ENCODE peak calls at places on chromosomes 5 and 9, in nine cellular contexts. D is stimulated activated CD4-positive, alpha-beta T cell treated with anti-CD3 and anti-CD28 coated beads, Interleukin-4, amount 100 ng/mL, for 1 hour; N is stimulated activated naive B cell treated with anti-CD40 and anti-IgM and Interleukin-4, amounts not matched to agents 10 μg/mL and 1 μg/mL and 100 μg/mL, for 72 hours; Z is activated naive CD4-positive, alpha-beta T cell treated with anti-CD3 and anti-CD28 coated beads for 36 hours; R is anterior cingulate cortex; S is NB4; I is activated effector memory CD4-positive, alpha-beta T cell treated with Interleukin-2 at 50 U/mL for 16 hours; Q is uterus; J is NCI-H2227 treated with DMSO at 0.1 percent for 48 hours. O is an unnamed sample.

GRCh38 chr5:122129332-122129731 is at the start of gene ZNF474:
- DNase-seq in S (no peak), J (no peak), Q (peak), N (no peak), Z (no peak), D (no peak), R (no peak), I (no peak), O (no peak)

GRCh38 chr5:32745317-32745716 is 34.2 kb downstream of the NPR3 start:
- DNase-seq in R (no peak), Z (no peak), D (no peak), J (no peak), I (no peak), S (no peak), Q (no peak), N (no peak), O (no peak)

GRCh38 chr5:144427871-144428270 is 257.2 kb downstream of the KCTD16 start:
- DNase-seq in N (no peak), J (no peak), Z (no peak), R (no peak), D (no peak), I (no peak), S (no peak), Q (no peak), O (no peak)

GRCh38 chr9:20980713-20981481 is 50.5 kb downstream of the HACD4 start:
- DNase-seq in J (no peak), D (no peak), N (no peak), R (no peak), S (peak), Z (no peak), Q (no peak), I (no peak), O (no peak)

GRCh38 chr9:38183994-38184568 is 115.1 kb upstream of the SHB start:
- DNase-seq in I (no peak), Z (no peak), J (no peak), S (peak), R (no peak), Q (no peak), D (no peak), N (no peak), O (no peak)

GRCh38 chr9:3963266-3964019 is 336.4 kb downstream of the GLIS3 start:
- DNase-seq in R (no peak), Q (peak), S (no peak), N (no peak), D (no peak), Z (no peak), J (no peak), I (no peak), O (no peak)

GRCh38 chr5:115170128-115170923 is 618 bp upstream of the TRIM36 start:
- DNase-seq in I (no peak), Z (peak), R (no peak), S (no peak), N (peak), D (peak), J (peak), Q (no peak), O (no peak)

GRCh38 chr5:177296581-177296980 is 6.9 kb downstream of the RAB24 start:
- DNase-seq in R (no peak), S (peak), Z (no peak), Q (no peak), N (no peak), J (no peak), I (no peak), D (no peak), O (no peak)

GRCh38 chr5:78221964-78222451 is 72.5 kb downstream of the AP3B1 start:
- DNase-seq in I (no peak), J (no peak), N (peak), Q (no peak), Z (no peak), D (no peak), R (no peak), S (peak), O (no peak)

GRCh38 chr9:89413963-89414638 is 83.8 kb downstream of the SEMA4D start:
- DNase-seq in N (no peak), I (no peak), D (no peak), Q (no peak), S (no peak), R (no peak), J (no peak), Z (no peak), O (no peak)

GRCh38 chr5:13378073-13378472 is 566.4 kb downstream of the DNAH5 start:
- DNase-seq in D (no peak), N (no peak), S (no peak), J (no peak), I (no peak), Z (no peak), Q (no peak), R (no peak), O (no peak)

GRCh38 chr5:142817961-142818431 is 47.8 kb downstream of the ARHGAP26 start:
- DNase-seq in I (no peak), J (no peak), Q (no peak), N (no peak), R (no peak), S (no peak), D (no peak), Z (no peak), O (no peak)

GRCh38 chr5:172849636-172850453 is 15.8 kb downstream of the ERGIC1 start:
- DNase-seq in R (no peak), N (peak), I (no peak), D (no peak), J (no peak), S (no peak), Q (no peak), Z (no peak), O (no peak)

GRCh38 chr5:138305797-138306196 is 25.8 kb downstream of the CDC25C start:
- DNase-seq in S (no peak), Z (peak), N (no peak), R (no peak), J (no peak), I (no peak), D (no peak), Q (no peak), O (no peak)

GRCh38 chr5:147743686-147744332 is 38.7 kb downstream of the JAKMIP2 start:
- DNase-seq in R (no peak), I (no peak), N (no peak), J (peak), S (no peak), D (no peak), Z (no peak), Q (peak), O (no peak)

GRCh38 chr5:177997319-177997670 is 1.3 kb upstream of the PROP1 start:
- DNase-seq in S (no peak), J (no peak), N (no peak), I (no peak), R (no peak), Z (no peak), D (no peak), Q (no peak), O (no peak)

GRCh38 chr9:90838761-90839160 is 37.1 kb downstream of the SYK start:
- DNase-seq in Q (no peak), N (no peak), I (no peak), S (no peak), Z (no peak), R (no peak), J (no peak), D (no peak), O (no peak)

GRCh38 chr9:122619996-122620395 is 5.5 kb downstream of the OR1Q1 start:
- DNase-seq in I (no peak), Z (no peak), R (no peak), Q (no peak), N (no peak), D (no peak), S (no peak), J (no peak), O (no peak)

GRCh38 chr5:131513780-131514179 is 121.2 kb downstream of the RAPGEF6 start:
- DNase-seq in Z (peak), N (no peak), Q (no peak), I (no peak), J (no peak), S (no peak), D (no peak), R (no peak), O (no peak)

GRCh38 chr5:52922384-52922783 is 66.8 kb upstream of the ITGA2 start:
- DNase-seq in D (no peak), R (no peak), I (no peak), N (no peak), S (peak), J (no peak), Z (no peak), Q (no peak), O (no peak)

GRCh38 chr9:79847074-79847473 is 275.3 kb downstream of the TLE4 start:
- DNase-seq in J (no peak), Q (no peak), I (no peak), S (no peak), R (no peak), D (no peak), N (no peak), Z (no peak), O (no peak)

GRCh38 chr5:133688386-133688785 is 76.0 kb upstream of the FSTL4 start:
- DNase-seq in D (no peak), Z (no peak), J (no peak), N (no peak), R (no peak), Q (no peak), I (no peak), S (no peak), O (no peak)

GRCh38 chr9:136773386-136774044 is 9.2 kb upstream of the LCN15 start:
- DNase-seq in J (no peak), S (peak), Q (no peak), N (peak), D (peak), Z (no peak), I (no peak), R (no peak), O (no peak)

GRCh38 chr5:15690611-15691010 is 190.6 kb downstream of the FBXL7 start:
- DNase-seq in R (no peak), J (no peak), Q (no peak), Z (no peak), S (no peak), D (no peak), N (no peak), I (no peak), O (no peak)

GRCh38 chr9:70130266-70130665 is 86.6 kb downstream of the MAMDC2 start:
- DNase-seq in N (no peak), R (no peak), S (peak), Z (no peak), I (no peak), Q (no peak), D (no peak), J (no peak), O (no peak)

GRCh38 chr9:98477884-98478283 is 222.4 kb upstream of the TBC1D2 start:
- DNase-seq in N (no peak), Z (no peak), I (no peak), D (no peak), S (no peak), R (no peak), J (no peak), Q (no peak), O (no peak)

GRCh38 chr5:81768960-81769452 is 18.1 kb upstream of the SSBP2 start:
- DNase-seq in J (no peak), R (no peak), Q (no peak), S (no peak), I (no peak), N (no peak), Z (no peak), D (no peak), O (no peak)

GRCh38 chr9:109868222-109868621 is 88.2 kb downstream of the PALM2AKAP2 start:
- DNase-seq in D (no peak), J (no peak), N (no peak), Q (no peak), I (no peak), Z (no peak), R (peak), S (no peak), O (no peak)

GRCh38 chr9:69324549-69325401 is at the start of gene ENTREP1:
- DNase-seq in D (no peak), N (no peak), S (no peak), J (no peak), I (no peak), R (peak), Q (peak), Z (no peak), O (peak)

GRCh38 chr5:54415896-54416640 is 39.4 kb upstream of the HSPB3 start:
- DNase-seq in R (no peak), J (no peak), Z (peak), I (no peak), Q (no peak), S (no peak), D (no peak), N (no peak), O (no peak)

GRCh38 chr5:4730279-4730678 is 409.9 kb upstream of the ADAMTS16 start:
- DNase-seq in D (no peak), Q (no peak), Z (no peak), N (no peak), J (peak), I (no peak), S (no peak), R (no peak), O (no peak)